ENCODE peak calls at places on chromosomes 11 and 22, in six cellular contexts. One of them, this sample, is unnamed.

GRCh38 chr22:22168190-22168940 is 76.2 kb upstream of the VPREB1 start:
- DNase-seq in GM12878: peak
- DNase-seq in GM12891: peak
- DNase-seq in H1: no peak
- DNase-seq in HepG2: peak
- DNase-seq in K562: peak
- DNase-seq in this sample: no peak

GRCh38 chr11:12219732-12220131 is 109.3 kb downstream of the MICAL2 start:
- DNase-seq in HepG2: no peak
- DNase-seq in GM12878: no peak
- DNase-seq in GM12891: no peak
- DNase-seq in H1: no peak
- DNase-seq in K562: no peak
- DNase-seq in this sample: no peak

GRCh38 chr11:4539603-4540219 is 5.3 kb upstream of the OR52M1 start:
- DNase-seq in GM12891: peak
- DNase-seq in K562: peak
- DNase-seq in HepG2: peak
- DNase-seq in H1: peak
- DNase-seq in GM12878: no peak
- DNase-seq in this sample: peak

GRCh38 chr11:46279393-46280099 is 2.1 kb downstream of the CREB3L1 start:
- DNase-seq in H1: no peak
- DNase-seq in HepG2: no peak
- DNase-seq in GM12891: no peak
- DNase-seq in GM12878: no peak
- DNase-seq in K562: no peak
- DNase-seq in this sample: no peak

GRCh38 chr11:73356979-73357739 is 19.0 kb upstream of the RELT start:
- DNase-seq in H1: no peak
- DNase-seq in K562: peak
- DNase-seq in GM12891: no peak
- DNase-seq in HepG2: no peak
- DNase-seq in GM12878: no peak
- DNase-seq in this sample: no peak

GRCh38 chr22:36244522-36245391 is 5.4 kb upstream of the APOL2 start:
- DNase-seq in GM12891: no peak
- DNase-seq in HepG2: no peak
- DNase-seq in GM12878: no peak
- DNase-seq in H1: no peak
- DNase-seq in K562: no peak
- DNase-seq in this sample: no peak

GRCh38 chr22:29306175-29306829 is at the start of gene GAS2L1:
- DNase-seq in HepG2: peak
- DNase-seq in K562: peak
- DNase-seq in H1: peak
- DNase-seq in GM12891: peak
- DNase-seq in GM12878: no peak
- DNase-seq in this sample: peak

GRCh38 chr11:69674267-69674885 is 777 bp downstream of the LTO1 start:
- DNase-seq in H1: no peak
- DNase-seq in HepG2: no peak
- DNase-seq in K562: no peak
- DNase-seq in GM12891: no peak
- DNase-seq in GM12878: no peak
- DNase-seq in this sample: no peak

GRCh38 chr11:128666397-128666796 is 27.5 kb upstream of the FLI1 start:
- DNase-seq in K562: no peak
- DNase-seq in H1: no peak
- DNase-seq in GM12891: no peak
- DNase-seq in HepG2: no peak
- DNase-seq in GM12878: no peak
- DNase-seq in this sample: no peak

GRCh38 chr11:19633276-19633675 is 79.4 kb upstream of the NAV2 start:
- DNase-seq in H1: no peak
- DNase-seq in GM12891: no peak
- DNase-seq in HepG2: no peak
- DNase-seq in GM12878: no peak
- DNase-seq in K562: no peak
- DNase-seq in this sample: no peak

GRCh38 chr11:111393585-111393984 is 14.5 kb upstream of the POU2AF1 start:
- DNase-seq in GM12891: no peak
- DNase-seq in HepG2: peak
- DNase-seq in H1: no peak
- DNase-seq in K562: no peak
- DNase-seq in GM12878: no peak
- DNase-seq in this sample: no peak

GRCh38 chr11:64894812-64895452 is 16.5 kb upstream of the EHD1 start:
- DNase-seq in GM12878: no peak
- DNase-seq in H1: no peak
- DNase-seq in GM12891: no peak
- DNase-seq in HepG2: no peak
- DNase-seq in K562: no peak
- DNase-seq in this sample: no peak

GRCh38 chr11:64892411-64892831 is 14.0 kb upstream of the EHD1 start:
- DNase-seq in HepG2: no peak
- DNase-seq in GM12891: no peak
- DNase-seq in GM12878: no peak
- DNase-seq in K562: no peak
- DNase-seq in H1: no peak
- DNase-seq in this sample: no peak

GRCh38 chr11:64894070-64894811 is 15.8 kb upstream of the EHD1 start:
- DNase-seq in GM12891: peak
- DNase-seq in K562: peak
- DNase-seq in GM12878: no peak
- DNase-seq in H1: peak
- DNase-seq in HepG2: peak
- DNase-seq in this sample: peak

GRCh38 chr11:64892838-64893193 is 14.4 kb upstream of the EHD1 start:
- DNase-seq in H1: no peak
- DNase-seq in GM12891: no peak
- DNase-seq in GM12878: no peak
- DNase-seq in HepG2: no peak
- DNase-seq in K562: no peak
- DNase-seq in this sample: no peak

DNA sequence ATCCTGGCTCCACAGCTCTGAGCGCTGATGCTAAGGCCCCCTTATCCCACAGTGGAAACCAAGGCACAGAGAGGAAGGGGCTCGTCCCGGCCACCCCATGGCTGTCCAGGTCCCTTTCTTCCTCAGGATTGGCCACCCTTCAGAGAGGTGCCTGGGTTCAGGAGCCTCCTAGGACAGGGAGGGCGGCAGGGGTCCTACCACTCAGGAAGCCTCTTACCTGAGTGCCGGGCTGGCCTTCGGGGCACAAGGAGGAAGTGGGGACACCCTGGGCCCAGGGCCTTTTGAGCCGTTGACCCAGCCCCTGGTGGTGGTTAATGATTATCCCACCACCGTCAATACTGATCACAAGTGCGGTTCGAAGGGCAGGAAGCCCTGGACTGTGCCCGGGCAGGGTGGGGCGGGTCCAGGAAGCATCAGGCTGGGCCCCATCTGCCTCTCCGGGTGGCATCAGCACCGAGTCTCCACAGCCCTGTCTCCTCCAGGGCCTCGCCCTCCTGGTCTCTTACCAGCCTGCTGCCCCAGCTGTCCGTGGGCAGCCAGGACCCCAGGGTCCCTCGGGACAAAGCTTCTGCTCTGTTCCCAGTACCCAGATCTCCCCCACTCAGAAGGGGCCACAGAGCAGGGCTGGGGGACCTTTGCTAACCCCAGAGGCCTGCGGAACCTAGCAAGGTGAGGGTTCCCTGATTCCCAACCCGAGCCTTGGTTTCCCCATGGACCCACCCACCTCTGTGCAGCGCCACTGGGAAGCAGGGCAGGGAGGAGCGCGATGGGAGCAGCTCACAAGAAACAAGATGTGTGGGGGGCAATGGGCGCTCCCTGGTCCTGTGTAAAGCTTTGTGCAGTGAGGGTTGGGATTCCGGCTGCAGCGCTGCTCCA is 15.0 kb upstream of the EHD1 start:
- DNase-seq in K562: no peak
- DNase-seq in GM12891: no peak
- DNase-seq in GM12878: no peak
- DNase-seq in H1: no peak
- DNase-seq in HepG2: peak
- DNase-seq in this sample: no peak
- TF ChIP-seq TAF1 in K562: no peak
- TF ChIP-seq TAF1 in GM12891: no peak
- TF ChIP-seq TAF1 in GM12878: no peak
- TF ChIP-seq TAF1 in H1: no peak
- TF ChIP-seq TAF1 in HepG2: peak
- TF ChIP-seq TAF1 in this sample: no peak

DNA sequence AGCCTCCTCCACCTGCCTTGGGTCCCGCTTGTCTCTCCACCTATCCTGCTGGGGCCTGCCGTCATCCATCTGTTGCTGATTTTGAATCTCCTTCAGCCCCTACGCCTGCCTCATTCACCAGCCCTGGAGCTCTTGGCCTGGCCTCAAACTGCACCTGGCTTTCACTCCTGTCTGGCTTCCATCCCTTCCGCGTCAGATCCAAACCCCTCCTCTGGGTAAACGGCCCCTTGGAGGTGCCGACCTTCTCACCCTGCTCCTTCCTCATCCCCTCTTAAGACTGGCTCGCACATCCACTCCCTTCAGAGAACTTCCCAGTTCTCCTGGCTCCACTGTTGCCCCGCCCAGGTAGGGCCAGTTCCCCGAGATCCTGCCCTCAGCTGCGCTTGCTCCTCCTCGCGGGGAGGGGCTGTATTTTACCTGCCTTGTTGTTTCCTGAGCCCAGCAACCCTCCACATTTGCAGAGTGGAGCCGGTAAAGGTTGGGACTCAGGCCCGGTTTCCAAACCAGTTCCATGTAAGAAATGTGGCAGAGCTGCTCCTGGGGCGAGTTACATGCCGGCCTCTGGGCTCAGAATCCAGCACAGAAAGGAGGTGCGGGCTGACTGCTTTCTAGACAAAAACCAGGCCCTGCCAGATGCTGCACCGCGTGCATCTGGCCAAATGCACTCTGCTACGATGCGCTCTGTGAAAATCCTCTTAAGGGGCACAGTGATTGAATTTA is 13.9 kb upstream of the SHANK2 start:
- DNase-seq in HepG2: no peak
- DNase-seq in GM12891: no peak
- DNase-seq in K562: no peak
- DNase-seq in GM12878: no peak
- DNase-seq in H1: peak
- DNase-seq in this sample: no peak
- TF ChIP-seq POLR2A in HepG2: no peak
- TF ChIP-seq POLR2A in GM12891: no peak
- TF ChIP-seq POLR2A in K562: no peak
- TF ChIP-seq POLR2A in GM12878: no peak
- TF ChIP-seq POLR2A in H1: peak
- TF ChIP-seq POLR2A in this sample: no peak

GRCh38 chr11:37087650-37088572 is 489.9 kb upstream of the RAG2 start:
- DNase-seq in GM12878: no peak
- DNase-seq in K562: no peak
- DNase-seq in HepG2: no peak
- DNase-seq in GM12891: no peak
- DNase-seq in H1: no peak
- DNase-seq in this sample: no peak
- TF ChIP-seq TAF1 in GM12878: no peak
- TF ChIP-seq TAF1 in K562: no peak
- TF ChIP-seq TAF1 in HepG2: no peak
- TF ChIP-seq TAF1 in GM12891: no peak
- TF ChIP-seq TAF1 in H1: no peak
- TF ChIP-seq TAF1 in this sample: no peak

GRCh38 chr22:38506118-38506962 is at the start of gene DDX17:
- DNase-seq in GM12878: peak
- DNase-seq in K562: peak
- DNase-seq in GM12891: peak
- DNase-seq in H1: peak
- DNase-seq in HepG2: peak
- DNase-seq in this sample: peak
- TF ChIP-seq POLR2A in GM12878: peak
- TF ChIP-seq POLR2A in K562: peak
- TF ChIP-seq POLR2A in GM12891: peak
- TF ChIP-seq POLR2A in H1: peak
- TF ChIP-seq POLR2A in HepG2: peak
- TF ChIP-seq POLR2A in this sample: peak

GRCh38 chr11:75905434-75905833 is 90.4 kb downstream of the UVRAG start:
- DNase-seq in GM12891: no peak
- DNase-seq in HepG2: no peak
- DNase-seq in K562: no peak
- DNase-seq in H1: no peak
- DNase-seq in GM12878: no peak
- DNase-seq in this sample: no peak

GRCh38 chr11:75913984-75914383 is 99.0 kb downstream of the UVRAG start:
- DNase-seq in GM12878: no peak
- DNase-seq in GM12891: no peak
- DNase-seq in K562: no peak
- DNase-seq in HepG2: no peak
- DNase-seq in H1: no peak
- DNase-seq in this sample: no peak

GRCh38 chr11:75911459-75911858 is 96.4 kb downstream of the UVRAG start:
- DNase-seq in GM12891: no peak
- DNase-seq in GM12878: no peak
- DNase-seq in HepG2: no peak
- DNase-seq in K562: no peak
- DNase-seq in H1: no peak
- DNase-seq in this sample: no peak

GRCh38 chr11:75907926-75908527 is 93.0 kb downstream of the UVRAG start:
- DNase-seq in GM12891: no peak
- DNase-seq in K562: no peak
- DNase-seq in H1: no peak
- DNase-seq in HepG2: no peak
- DNase-seq in GM12878: no peak
- DNase-seq in this sample: no peak
- TF ChIP-seq TAF1 in GM12891: no peak
- TF ChIP-seq TAF1 in K562: no peak
- TF ChIP-seq TAF1 in H1: no peak
- TF ChIP-seq TAF1 in HepG2: no peak
- TF ChIP-seq TAF1 in GM12878: no peak
- TF ChIP-seq TAF1 in this sample: no peak

This sample was measured in GM12892.